ENCODE peak calls at places on chromosomes 5 and 9, in five cellular contexts. One of them, this sample, is unnamed. For H3K27me3 and H3K36me3, the result is how much of the 10 kb centered on the place peaks cover.

GRCh38 chr5:139670369-139671095 is 22.4 kb downstream of the CXXC5 start:
- DNase-seq in WERI-Rb-1: no peak
- DNase-seq in PC-9: no peak
- DNase-seq in CD8-positive, alpha-beta T cell: peak
- DNase-seq in bronchial epithelial cell: peak
- DNase-seq in this sample: peak

GRCh38 chr9:124852829-124853531 is at the start of gene WDR38:
- DNase-seq in WERI-Rb-1: peak
- DNase-seq in PC-9: peak
- DNase-seq in CD8-positive, alpha-beta T cell: peak
- DNase-seq in bronchial epithelial cell: peak
- DNase-seq in this sample: peak

GRCh38 chr9:95756101-95756500 is 119.4 kb upstream of the ERCC6L2 start:
- DNase-seq in WERI-Rb-1: no peak
- DNase-seq in PC-9: no peak
- DNase-seq in CD8-positive, alpha-beta T cell: no peak
- DNase-seq in bronchial epithelial cell: no peak
- DNase-seq in this sample: no peak

GRCh38 chr5:93078082-93079038 is 502.7 kb downstream of the NR2F1-AS1 start:
- DNase-seq in WERI-Rb-1: peak
- DNase-seq in PC-9: peak
- DNase-seq in CD8-positive, alpha-beta T cell: no peak
- DNase-seq in bronchial epithelial cell: peak
- DNase-seq in this sample: no peak

GRCh38 chr5:48192-48591 is 43.8 kb upstream of the PLEKHG4B start:
- DNase-seq in WERI-Rb-1: no peak
- DNase-seq in PC-9: no peak
- DNase-seq in CD8-positive, alpha-beta T cell: no peak
- DNase-seq in bronchial epithelial cell: no peak
- DNase-seq in this sample: no peak

GRCh38 chr5:107483625-107484024 is 187.1 kb downstream of the EFNA5 start:
- DNase-seq in WERI-Rb-1: no peak
- DNase-seq in PC-9: no peak
- DNase-seq in CD8-positive, alpha-beta T cell: no peak
- DNase-seq in bronchial epithelial cell: no peak
- DNase-seq in this sample: no peak

GRCh38 chr9:69254223-69254622 is 70.8 kb upstream of the ENTREP1 start:
- DNase-seq in WERI-Rb-1: no peak
- DNase-seq in PC-9: no peak
- DNase-seq in CD8-positive, alpha-beta T cell: no peak
- DNase-seq in bronchial epithelial cell: no peak
- DNase-seq in this sample: no peak

GRCh38 chr5:123176938-123177275 is 87.9 kb downstream of the PRDM6 start:
- DNase-seq in WERI-Rb-1: no peak
- DNase-seq in PC-9: no peak
- DNase-seq in CD8-positive, alpha-beta T cell: no peak
- DNase-seq in bronchial epithelial cell: no peak
- DNase-seq in this sample: no peak

GRCh38 chr5:124342027-124342471 is 404.4 kb downstream of the ZNF608 start:
- DNase-seq in WERI-Rb-1: no peak
- DNase-seq in PC-9: no peak
- DNase-seq in CD8-positive, alpha-beta T cell: no peak
- DNase-seq in bronchial epithelial cell: no peak
- DNase-seq in this sample: no peak

GRCh38 chr5:38543886-38544285 is 12.6 kb downstream of the LIFR start:
- DNase-seq in WERI-Rb-1: no peak
- DNase-seq in PC-9: no peak
- DNase-seq in CD8-positive, alpha-beta T cell: no peak
- DNase-seq in bronchial epithelial cell: no peak
- DNase-seq in this sample: no peak

GRCh38 chr5:66818935-66819328 is 222.7 kb downstream of the MAST4 start:
- DNase-seq in WERI-Rb-1: no peak
- DNase-seq in PC-9: no peak
- DNase-seq in CD8-positive, alpha-beta T cell: no peak
- DNase-seq in bronchial epithelial cell: no peak
- DNase-seq in this sample: no peak

GRCh38 chr5:136191304-136192014 is 1.5 kb downstream of the SMIM32 start:
- DNase-seq in WERI-Rb-1: peak
- DNase-seq in PC-9: no peak
- DNase-seq in CD8-positive, alpha-beta T cell: no peak
- DNase-seq in bronchial epithelial cell: peak
- DNase-seq in this sample: peak

GRCh38 chr9:98142925-98143481 is 24.0 kb upstream of the TRIM14 start:
- DNase-seq in WERI-Rb-1: no peak
- DNase-seq in PC-9: no peak
- DNase-seq in CD8-positive, alpha-beta T cell: no peak
- DNase-seq in bronchial epithelial cell: no peak
- DNase-seq in this sample: no peak

GRCh38 chr9:32672478-32672877 is 37.0 kb upstream of the TAF1L start:
- DNase-seq in WERI-Rb-1: no peak
- DNase-seq in PC-9: peak
- DNase-seq in CD8-positive, alpha-beta T cell: no peak
- DNase-seq in bronchial epithelial cell: peak
- DNase-seq in this sample: no peak

GRCh38 chr5:107513337-107514125 is 157.2 kb downstream of the EFNA5 start:
- DNase-seq in WERI-Rb-1: no peak
- DNase-seq in PC-9: no peak
- DNase-seq in CD8-positive, alpha-beta T cell: no peak
- DNase-seq in bronchial epithelial cell: no peak
- DNase-seq in this sample: no peak

GRCh38 chr5:122780296-122780695 is 5.4 kb downstream of the SNX2 start:
- DNase-seq in WERI-Rb-1: no peak
- DNase-seq in PC-9: no peak
- DNase-seq in CD8-positive, alpha-beta T cell: no peak
- DNase-seq in bronchial epithelial cell: no peak
- DNase-seq in this sample: no peak

GRCh38 chr5:163623524-163623923 is 118.1 kb downstream of the MAT2B start:
- DNase-seq in WERI-Rb-1: no peak
- DNase-seq in PC-9: no peak
- DNase-seq in CD8-positive, alpha-beta T cell: no peak
- DNase-seq in bronchial epithelial cell: no peak
- DNase-seq in this sample: no peak

GRCh38 chr5:127813633-127814171 is 110.5 kb downstream of the CCDC192 start:
- DNase-seq in WERI-Rb-1: peak
- DNase-seq in PC-9: peak
- DNase-seq in CD8-positive, alpha-beta T cell: no peak
- DNase-seq in bronchial epithelial cell: peak
- DNase-seq in this sample: no peak
- H3K27me3 ChIP-seq in WERI-Rb-1: under half
- H3K27me3 ChIP-seq in PC-9: under half
- H3K27me3 ChIP-seq in CD8-positive, alpha-beta T cell: under half
- H3K27me3 ChIP-seq in bronchial epithelial cell: under half
- H3K27me3 ChIP-seq in this sample: under half

GRCh38 chr9:133119461-133120342 is 1.3 kb downstream of the RALGDS start:
- DNase-seq in WERI-Rb-1: peak
- DNase-seq in PC-9: no peak
- DNase-seq in CD8-positive, alpha-beta T cell: no peak
- DNase-seq in bronchial epithelial cell: peak
- DNase-seq in this sample: peak

GRCh38 chr9:133118179-133118520 is 2.9 kb downstream of the RALGDS start:
- DNase-seq in WERI-Rb-1: no peak
- DNase-seq in PC-9: no peak
- DNase-seq in CD8-positive, alpha-beta T cell: no peak
- DNase-seq in bronchial epithelial cell: no peak
- DNase-seq in this sample: no peak

GRCh38 chr9:133117271-133118178 is 3.5 kb downstream of the RALGDS start:
- DNase-seq in WERI-Rb-1: no peak
- DNase-seq in PC-9: no peak
- DNase-seq in CD8-positive, alpha-beta T cell: no peak
- DNase-seq in bronchial epithelial cell: no peak
- DNase-seq in this sample: no peak

GRCh38 chr9:133118568-133118967 is 2.5 kb downstream of the RALGDS start:
- DNase-seq in WERI-Rb-1: no peak
- DNase-seq in PC-9: no peak
- DNase-seq in CD8-positive, alpha-beta T cell: no peak
- DNase-seq in bronchial epithelial cell: no peak
- DNase-seq in this sample: no peak

GRCh38 chr9:133119039-133119438 is 2.0 kb downstream of the RALGDS start:
- DNase-seq in WERI-Rb-1: no peak
- DNase-seq in PC-9: no peak
- DNase-seq in CD8-positive, alpha-beta T cell: no peak
- DNase-seq in bronchial epithelial cell: no peak
- DNase-seq in this sample: no peak
- H3K4me3 ChIP-seq in WERI-Rb-1: peak
- H3K4me3 ChIP-seq in PC-9: no peak
- H3K4me3 ChIP-seq in CD8-positive, alpha-beta T cell: no peak
- H3K4me3 ChIP-seq in bronchial epithelial cell: no peak
- H3K4me3 ChIP-seq in this sample: no peak

GRCh38 chr9:131618071-131618479 is 72.8 kb downstream of the PRRT1B start:
- DNase-seq in WERI-Rb-1: no peak
- DNase-seq in PC-9: no peak
- DNase-seq in CD8-positive, alpha-beta T cell: no peak
- DNase-seq in bronchial epithelial cell: peak
- DNase-seq in this sample: no peak
- H3K36me3 ChIP-seq in WERI-Rb-1: under half
- H3K36me3 ChIP-seq in PC-9: under half
- H3K36me3 ChIP-seq in CD8-positive, alpha-beta T cell: under half
- H3K36me3 ChIP-seq in bronchial epithelial cell: under half
- H3K36me3 ChIP-seq in this sample: under half

DNA sequence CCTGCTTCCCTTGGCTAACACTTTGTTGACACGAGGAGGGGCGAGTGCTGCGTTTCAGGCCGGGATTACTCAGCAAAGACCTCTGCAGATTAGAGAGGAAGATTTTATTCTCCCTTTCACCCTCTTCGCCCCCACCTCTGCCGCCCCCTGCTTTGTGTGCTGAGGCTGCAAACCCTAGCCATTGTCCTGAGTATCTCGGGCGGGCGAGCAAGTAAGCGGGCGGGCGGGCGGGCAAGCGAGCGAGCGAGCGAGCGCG is 6.0 kb downstream of the ISL1 start:
- DNase-seq in WERI-Rb-1: no peak
- DNase-seq in PC-9: no peak
- DNase-seq in CD8-positive, alpha-beta T cell: no peak
- DNase-seq in bronchial epithelial cell: no peak
- DNase-seq in this sample: peak
- H3K27me3 ChIP-seq in WERI-Rb-1: half or more
- H3K27me3 ChIP-seq in PC-9: under half
- H3K27me3 ChIP-seq in CD8-positive, alpha-beta T cell: under half
- H3K27me3 ChIP-seq in bronchial epithelial cell: under half
- H3K27me3 ChIP-seq in this sample: half or more

GRCh38 chr5:140925806-140926205 is 293 bp upstream of the PCDHAC1 start:
- DNase-seq in WERI-Rb-1: no peak
- DNase-seq in PC-9: no peak
- DNase-seq in CD8-positive, alpha-beta T cell: no peak
- DNase-seq in bronchial epithelial cell: no peak
- DNase-seq in this sample: no peak

GRCh38 chr5:140926211-140926902 is at the start of gene PCDHAC1:
- DNase-seq in WERI-Rb-1: peak
- DNase-seq in PC-9: peak
- DNase-seq in CD8-positive, alpha-beta T cell: peak
- DNase-seq in bronchial epithelial cell: peak
- DNase-seq in this sample: peak

DNA sequence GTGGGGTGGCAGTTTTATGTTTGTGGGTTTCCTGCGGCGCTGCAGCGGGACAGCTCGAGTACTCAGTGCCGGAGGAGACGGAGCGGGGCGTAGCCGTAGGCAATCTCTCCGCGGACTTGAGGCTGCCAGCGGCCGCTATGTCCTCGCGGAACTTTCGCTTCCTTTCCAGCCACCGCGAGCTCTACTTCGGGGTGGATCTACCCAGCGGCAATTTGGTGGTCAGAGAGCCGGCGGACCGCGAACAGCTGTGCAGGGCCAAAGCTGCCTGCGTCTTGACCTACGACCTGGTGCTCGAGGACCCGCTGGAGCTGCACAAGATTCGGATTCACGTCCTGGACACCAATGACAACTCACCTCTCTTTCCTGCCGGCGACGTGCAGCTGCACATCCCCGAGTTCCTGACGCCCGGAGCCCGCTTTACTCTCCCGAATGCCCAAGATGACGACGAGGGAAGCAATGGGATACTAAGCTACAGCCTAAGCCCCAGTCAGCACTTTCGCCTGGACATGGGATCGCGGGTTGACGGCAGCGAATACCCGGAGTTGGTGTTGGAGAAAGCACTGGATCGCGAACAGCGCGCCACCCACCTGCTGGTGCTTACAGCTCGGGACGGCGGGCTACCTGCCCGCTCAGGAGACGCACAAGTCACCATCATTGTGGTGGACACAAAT is 939 bp downstream of the PCDHAC1 start:
- DNase-seq in WERI-Rb-1: no peak
- DNase-seq in PC-9: no peak
- DNase-seq in CD8-positive, alpha-beta T cell: no peak
- DNase-seq in bronchial epithelial cell: peak
- DNase-seq in this sample: peak
- H3K4me3 ChIP-seq in WERI-Rb-1: peak
- H3K4me3 ChIP-seq in PC-9: peak
- H3K4me3 ChIP-seq in CD8-positive, alpha-beta T cell: peak
- H3K4me3 ChIP-seq in bronchial epithelial cell: peak
- H3K4me3 ChIP-seq in this sample: peak

DNA sequence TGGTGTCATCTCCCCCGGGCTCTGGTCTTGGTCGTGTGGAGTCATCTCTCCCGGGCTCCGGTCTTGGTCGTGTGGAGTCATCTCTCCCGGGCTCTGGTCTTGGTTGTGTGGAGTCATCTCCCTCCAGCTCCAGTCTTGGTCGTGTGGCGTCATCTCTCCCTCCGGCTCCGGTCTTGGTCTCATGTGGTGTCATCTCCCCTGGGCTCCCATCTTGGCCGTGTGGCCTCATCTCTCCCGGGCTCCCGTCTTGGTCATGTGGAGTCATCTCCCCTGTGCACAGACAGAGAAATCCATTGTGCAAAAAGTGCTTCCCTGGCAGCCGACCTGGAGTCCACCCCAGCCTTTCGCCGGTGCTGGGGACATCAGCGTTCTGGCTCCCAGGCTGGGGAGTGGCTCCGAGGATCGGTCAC is 91.1 kb upstream of the CACNA1B start:
- DNase-seq in WERI-Rb-1: no peak
- DNase-seq in PC-9: no peak
- DNase-seq in CD8-positive, alpha-beta T cell: no peak
- DNase-seq in bronchial epithelial cell: no peak
- DNase-seq in this sample: peak
- H3K36me3 ChIP-seq in WERI-Rb-1: half or more
- H3K36me3 ChIP-seq in PC-9: under half
- H3K36me3 ChIP-seq in CD8-positive, alpha-beta T cell: half or more
- H3K36me3 ChIP-seq in bronchial epithelial cell: under half
- H3K36me3 ChIP-seq in this sample: under half

DNA sequence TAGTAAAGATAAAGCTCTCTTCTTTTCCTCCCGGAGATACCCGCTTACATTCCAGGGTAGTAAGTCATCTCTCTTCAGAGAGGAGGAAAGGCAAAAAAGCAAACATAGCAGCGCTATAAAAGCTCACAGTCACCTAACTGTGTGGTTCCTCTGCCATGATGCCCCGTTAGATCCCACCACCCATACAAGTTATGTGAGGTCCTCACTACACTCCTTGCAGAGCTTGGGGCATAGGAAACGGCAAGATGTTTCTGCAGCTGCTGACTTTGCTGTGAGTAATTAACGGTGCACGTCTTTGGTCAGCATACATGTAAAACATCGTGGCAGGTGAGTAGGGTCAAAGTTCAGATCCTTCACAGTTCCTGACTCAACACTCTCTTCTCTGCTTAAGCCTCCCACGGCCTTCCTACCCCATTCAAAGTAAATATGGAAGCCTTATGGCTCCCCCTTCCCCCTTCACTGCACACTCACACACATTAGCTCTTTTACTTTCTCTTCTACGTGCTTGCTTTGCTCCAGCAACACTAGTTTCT is 218.9 kb downstream of the DIRAS2 start:
- DNase-seq in WERI-Rb-1: no peak
- DNase-seq in PC-9: no peak
- DNase-seq in CD8-positive, alpha-beta T cell: no peak
- DNase-seq in bronchial epithelial cell: no peak
- DNase-seq in this sample: no peak
- H3K27me3 ChIP-seq in WERI-Rb-1: under half
- H3K27me3 ChIP-seq in PC-9: under half
- H3K27me3 ChIP-seq in CD8-positive, alpha-beta T cell: under half
- H3K27me3 ChIP-seq in bronchial epithelial cell: under half
- H3K27me3 ChIP-seq in this sample: under half